ENCODE peak calls at places on chromosome 18, in ten cellular contexts. S is GM12878, E is A549, K is astrocyte of the spinal cord, N is GM12865, P is transverse colon, U is thyroid gland, W is HFF-Myc, V is tibial nerve, Q is right cardiac atrium. J is an unnamed sample.

GRCh38 chr18:75244336-75244735 is 33.7 kb downstream of the TSHZ1 start:
- DNase-seq in S (no peak), E (peak), K (peak), N (no peak), P (no peak), U (peak), W (no peak), V (no peak), Q (no peak), J (no peak)

GRCh38 chr18:59631583-59632181 is 65.5 kb downstream of the CCBE1 start:
- DNase-seq in S (no peak), E (peak), K (peak), N (peak), P (no peak), U (no peak), W (no peak), V (no peak), Q (no peak), J (no peak)

GRCh38 chr18:199214-199613 is 40.9 kb downstream of the USP14 start:
- DNase-seq in S (no peak), E (no peak), K (no peak), N (no peak), P (no peak), U (no peak), W (no peak), V (no peak), Q (no peak), J (no peak)

GRCh38 chr18:77178559-77178958 is 46.0 kb upstream of the MBP start:
- DNase-seq in S (no peak), E (no peak), K (no peak), N (no peak), P (no peak), U (no peak), W (no peak), V (no peak), Q (no peak), J (no peak)

GRCh38 chr18:77131652-77132368 is 773 bp downstream of the MBP start:
- DNase-seq in S (no peak), E (peak), K (no peak), N (peak), P (peak), U (peak), W (no peak), V (peak), Q (peak), J (no peak)

GRCh38 chr18:7023581-7023980 is 94.0 kb downstream of the LAMA1 start:
- DNase-seq in S (no peak), E (no peak), K (no peak), N (no peak), P (no peak), U (no peak), W (no peak), V (no peak), Q (no peak), J (no peak)

GRCh38 chr18:56696966-56697365 is 45.8 kb downstream of the WDR7 start:
- DNase-seq in S (no peak), E (peak), K (no peak), N (no peak), P (no peak), U (no peak), W (no peak), V (no peak), Q (no peak), J (no peak)

GRCh38 chr18:38948436-38948835 is 1382.8 kb upstream of the CELF4 start:
- DNase-seq in S (no peak), E (no peak), K (no peak), N (no peak), P (no peak), U (no peak), W (no peak), V (no peak), Q (no peak), J (no peak)

GRCh38 chr18:48931680-48932461 is 18.9 kb downstream of the SMAD7 start:
- DNase-seq in S (peak), E (no peak), K (no peak), N (peak), P (peak), U (no peak), W (no peak), V (no peak), Q (peak), J (no peak)

GRCh38 chr18:45806226-45806625 is 19.2 kb upstream of the SIGLEC15 start:
- DNase-seq in S (no peak), E (no peak), K (peak), N (no peak), P (no peak), U (no peak), W (no peak), V (no peak), Q (no peak), J (no peak)

GRCh38 chr18:46676162-46676830 is 19.3 kb upstream of the LOXHD1 start:
- DNase-seq in S (no peak), E (peak), K (peak), N (no peak), P (no peak), U (peak), W (no peak), V (no peak), Q (no peak), J (no peak)

GRCh38 chr18:50715919-50716318 is 103.9 kb downstream of the MRO start:
- DNase-seq in S (no peak), E (no peak), K (no peak), N (no peak), P (no peak), U (no peak), W (no peak), V (no peak), Q (no peak), J (no peak)

GRCh38 chr18:12326711-12327460 is 18.8 kb downstream of the TUBB6 start:
- DNase-seq in S (no peak), E (no peak), K (no peak), N (no peak), P (no peak), U (no peak), W (no peak), V (no peak), Q (no peak), J (no peak)

GRCh38 chr18:45254683-45255082 is 360.6 kb upstream of the SLC14A2 start:
- DNase-seq in S (no peak), E (no peak), K (no peak), N (no peak), P (no peak), U (peak), W (peak), V (peak), Q (peak), J (no peak)

GRCh38 chr18:48663931-48664847 is 125.4 kb downstream of the CTIF start:
- DNase-seq in S (no peak), E (peak), K (peak), N (peak), P (peak), U (peak), W (no peak), V (peak), Q (peak), J (no peak)

GRCh38 chr18:74790451-74790850 is 192.8 kb downstream of the ZNF407 start:
- DNase-seq in S (no peak), E (no peak), K (no peak), N (no peak), P (no peak), U (no peak), W (no peak), V (no peak), Q (no peak), J (no peak)

GRCh38 chr18:39854291-39854690 is 2100.7 kb upstream of the PIK3C3 start:
- DNase-seq in S (no peak), E (no peak), K (no peak), N (no peak), P (no peak), U (no peak), W (no peak), V (no peak), Q (no peak), J (no peak)

GRCh38 chr18:11520536-11520935 is 88.9 kb upstream of the SLC35G4 start:
- DNase-seq in S (no peak), E (no peak), K (no peak), N (no peak), P (no peak), U (no peak), W (no peak), V (no peak), Q (no peak), J (no peak)

GRCh38 chr18:58529714-58530354 is 99.1 kb downstream of the ALPK2 start:
- DNase-seq in S (no peak), E (peak), K (peak), N (peak), P (peak), U (peak), W (peak), V (peak), Q (peak), J (peak)

GRCh38 chr18:42187611-42188378 is 232.8 kb downstream of the PIK3C3 start:
- DNase-seq in S (peak), E (no peak), K (no peak), N (peak), P (no peak), U (no peak), W (no peak), V (no peak), Q (no peak), J (no peak)

GRCh38 chr18:47883771-47884413 is 46.6 kb downstream of the SMAD2 start:
- DNase-seq in S (no peak), E (no peak), K (peak), N (no peak), P (no peak), U (no peak), W (no peak), V (no peak), Q (no peak), J (no peak)

GRCh38 chr18:53795061-53795460 is 429.4 kb downstream of the MBD2 start:
- DNase-seq in S (no peak), E (no peak), K (peak), N (no peak), P (no peak), U (no peak), W (no peak), V (no peak), Q (no peak), J (no peak)

GRCh38 chr18:62716679-62717058 is 1.3 kb downstream of the PHLPP1 start:
- DNase-seq in S (no peak), E (peak), K (peak), N (peak), P (peak), U (peak), W (no peak), V (no peak), Q (peak), J (no peak)

GRCh38 chr18:80034852-80035406 is 695 bp downstream of the RBFA start:
- DNase-seq in S (no peak), E (no peak), K (peak), N (no peak), P (no peak), U (no peak), W (no peak), V (no peak), Q (no peak), J (no peak)

GRCh38 chr18:48787523-48788151 is 163.1 kb downstream of the SMAD7 start:
- DNase-seq in S (no peak), E (no peak), K (peak), N (no peak), P (no peak), U (no peak), W (no peak), V (no peak), Q (peak), J (no peak)

GRCh38 chr18:59065684-59066083 is 74.0 kb upstream of the SEC11C start:
- DNase-seq in S (no peak), E (peak), K (no peak), N (no peak), P (no peak), U (no peak), W (no peak), V (no peak), Q (no peak), J (no peak)

GRCh38 chr18:63725682-63726480 is 23.1 kb downstream of the SERPINB11 start:
- DNase-seq in S (no peak), E (no peak), K (peak), N (no peak), P (no peak), U (no peak), W (no peak), V (no peak), Q (no peak), J (no peak)

GRCh38 chr18:57057890-57058289 is 89.0 kb upstream of the BOD1L2 start:
- DNase-seq in S (peak), E (no peak), K (no peak), N (peak), P (no peak), U (no peak), W (no peak), V (no peak), Q (no peak), J (no peak)

GRCh38 chr18:79934311-79935097 is 16.9 kb downstream of the SLC66A2 start:
- DNase-seq in S (no peak), E (no peak), K (no peak), N (no peak), P (peak), U (no peak), W (no peak), V (no peak), Q (peak), J (no peak)

GRCh38 chr18:70046207-70046606 is 98.5 kb upstream of the CD226 start:
- DNase-seq in S (no peak), E (no peak), K (no peak), N (no peak), P (no peak), U (peak), W (no peak), V (no peak), Q (peak), J (no peak)

GRCh38 chr18:70044626-70045025 is 97.0 kb upstream of the CD226 start:
- DNase-seq in S (no peak), E (peak), K (peak), N (no peak), P (no peak), U (no peak), W (peak), V (no peak), Q (no peak), J (no peak)

GRCh38 chr18:70041459-70042020 is 93.9 kb upstream of the CD226 start:
- DNase-seq in S (no peak), E (no peak), K (no peak), N (no peak), P (no peak), U (no peak), W (no peak), V (no peak), Q (no peak), J (no peak)

GRCh38 chr18:70047931-70048603 is 100.4 kb upstream of the CD226 start:
- DNase-seq in S (no peak), E (no peak), K (peak), N (no peak), P (no peak), U (no peak), W (peak), V (no peak), Q (no peak), J (no peak)

GRCh38 chr18:70046796-70047195 is 99.1 kb upstream of the CD226 start:
- DNase-seq in S (no peak), E (no peak), K (no peak), N (no peak), P (no peak), U (no peak), W (no peak), V (no peak), Q (no peak), J (no peak)
- H3K4me3 ChIP-seq in S (no peak), E (no peak), K (no peak), N (no peak), P (no peak), U (no peak), W (no peak), V (no peak), Q (no peak), J (no peak)

GRCh38 chr18:73235921-73236320 is 368.1 kb upstream of the NETO1 start:
- DNase-seq in S (no peak), E (no peak), K (no peak), N (no peak), P (no peak), U (no peak), W (no peak), V (no peak), Q (no peak), J (no peak)
- H3K4me3 ChIP-seq in S (no peak), E (no peak), K (no peak), N (no peak), P (no peak), U (no peak), W (no peak), V (no peak), Q (no peak), J (no peak)

GRCh38 chr18:8854962-8855361 is 149.6 kb downstream of the MTCL1 start:
- DNase-seq in S (no peak), E (no peak), K (no peak), N (no peak), P (no peak), U (no peak), W (no peak), V (no peak), Q (no peak), J (no peak)
- H3K4me3 ChIP-seq in S (no peak), E (no peak), K (no peak), N (no peak), P (no peak), U (no peak), W (no peak), V (no peak), Q (no peak), J (no peak)

DNA sequence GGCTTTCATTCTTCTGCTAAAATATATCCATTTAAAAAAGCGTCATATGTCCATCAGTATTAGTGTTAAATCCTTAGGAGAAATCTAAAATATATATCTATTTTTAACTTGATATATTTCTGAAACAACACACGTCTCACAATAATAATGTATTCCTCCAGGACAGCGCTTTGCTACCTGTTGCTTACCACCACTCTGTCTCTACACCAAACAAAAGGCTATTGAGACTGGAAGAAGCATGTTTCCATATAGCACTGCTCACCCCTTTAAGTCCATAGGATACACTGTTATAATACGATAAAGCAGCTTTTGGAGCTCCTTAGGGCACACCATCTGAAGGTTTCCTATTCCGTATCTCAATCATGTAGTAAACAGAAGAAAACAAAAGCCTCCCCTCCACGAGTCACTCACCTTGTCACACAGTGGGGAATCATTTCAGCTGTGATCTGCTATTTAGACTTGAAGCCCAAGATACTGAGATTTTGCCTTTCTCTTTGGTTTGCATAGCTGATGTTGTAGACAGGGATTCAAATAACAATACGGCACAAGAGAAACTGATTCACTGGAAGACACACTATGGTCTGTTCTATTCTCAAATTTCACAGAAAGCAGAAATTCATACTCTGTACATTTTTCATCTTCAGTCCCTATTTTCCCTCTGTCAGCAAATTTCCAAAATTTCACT is 187.3 kb downstream of the TCF4 start:
- DNase-seq in S (no peak), E (no peak), K (peak), N (no peak), P (no peak), U (no peak), W (no peak), V (no peak), Q (no peak), J (no peak)
- H3K4me3 ChIP-seq in S (no peak), E (no peak), K (peak), N (no peak), P (peak), U (no peak), W (peak), V (peak), Q (peak), J (no peak)

GRCh38 chr18:22191346-22191710 is 21.9 kb downstream of the GATA6 start:
- DNase-seq in S (no peak), E (no peak), K (no peak), N (no peak), P (no peak), U (no peak), W (no peak), V (no peak), Q (no peak), J (no peak)

GRCh38 chr18:22194151-22194598 is 24.8 kb downstream of the GATA6 start:
- DNase-seq in S (no peak), E (no peak), K (no peak), N (no peak), P (peak), U (no peak), W (no peak), V (no peak), Q (peak), J (no peak)

GRCh38 chr18:22195052-22195451 is 25.7 kb downstream of the GATA6 start:
- DNase-seq in S (no peak), E (no peak), K (no peak), N (no peak), P (no peak), U (no peak), W (no peak), V (no peak), Q (peak), J (no peak)

GRCh38 chr18:22191986-22192385 is 22.6 kb downstream of the GATA6 start:
- DNase-seq in S (no peak), E (no peak), K (no peak), N (no peak), P (no peak), U (no peak), W (no peak), V (no peak), Q (peak), J (no peak)

GRCh38 chr18:22193466-22193865 is 24.1 kb downstream of the GATA6 start:
- DNase-seq in S (no peak), E (no peak), K (peak), N (no peak), P (peak), U (no peak), W (no peak), V (no peak), Q (peak), J (no peak)
- H3K4me3 ChIP-seq in S (no peak), E (no peak), K (no peak), N (no peak), P (no peak), U (no peak), W (no peak), V (no peak), Q (peak), J (no peak)

DNA sequence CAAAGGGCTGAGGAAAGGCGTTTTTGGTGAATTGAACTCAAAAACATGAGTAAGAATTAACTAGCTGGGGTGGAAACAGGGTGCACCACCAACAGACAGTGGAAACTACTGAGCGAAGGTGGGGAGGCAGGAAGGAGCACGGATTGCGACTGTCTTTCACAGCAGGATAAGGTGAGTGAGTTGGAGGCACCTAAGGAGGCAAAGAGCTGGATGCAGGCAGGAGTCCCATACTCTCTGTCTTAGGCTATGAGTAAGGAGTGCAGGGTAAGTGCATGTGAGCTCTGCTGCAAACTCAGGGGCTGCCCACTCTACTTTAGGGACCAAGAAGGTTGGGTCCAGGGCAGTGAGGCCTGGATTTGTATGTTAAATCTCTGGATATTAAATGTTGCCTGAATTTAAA is 333.1 kb upstream of the ZNF521 start:
- DNase-seq in S (no peak), E (no peak), K (no peak), N (no peak), P (no peak), U (no peak), W (no peak), V (no peak), Q (no peak), J (no peak)
- H3K4me3 ChIP-seq in S (no peak), E (no peak), K (no peak), N (no peak), P (no peak), U (no peak), W (no peak), V (no peak), Q (no peak), J (no peak)

DNA sequence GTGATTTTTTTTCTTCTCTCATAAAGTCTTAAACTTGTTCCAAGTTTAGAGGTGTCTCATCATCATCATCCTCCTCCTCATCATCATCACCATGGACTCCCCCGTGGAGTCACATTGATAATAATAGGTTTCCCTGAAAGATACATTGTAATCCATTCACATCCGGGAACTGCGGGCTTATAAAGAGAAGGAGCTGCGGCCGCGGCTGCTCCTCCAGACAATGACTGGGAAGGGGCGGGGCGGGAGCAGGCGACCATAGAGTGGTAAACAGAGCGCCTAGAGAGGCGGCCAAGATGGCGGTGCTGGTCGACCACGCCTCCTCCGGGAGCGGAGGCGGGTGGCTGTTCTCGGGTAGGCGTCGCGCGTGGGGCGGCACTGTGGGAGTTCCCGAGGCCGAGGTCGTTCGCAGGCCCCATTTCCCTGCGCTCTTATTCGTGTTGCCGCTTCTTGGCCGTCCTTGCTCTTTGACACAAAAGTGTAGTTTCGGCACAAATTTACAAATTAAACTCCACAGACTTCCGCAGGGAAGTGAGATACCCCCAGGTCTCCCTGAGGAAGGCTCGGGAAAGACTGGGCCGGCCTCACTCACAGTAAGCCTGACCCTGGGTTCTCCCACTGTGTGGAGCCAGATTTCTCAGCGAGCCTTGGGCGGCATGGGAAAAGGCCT is 1.8 kb upstream of the TCF4 start:
- DNase-seq in S (peak), E (peak), K (peak), N (peak), P (peak), U (peak), W (peak), V (peak), Q (peak), J (peak)
- H3K4me3 ChIP-seq in S (peak), E (peak), K (peak), N (peak), P (peak), U (peak), W (peak), V (peak), Q (peak), J (peak)